ENCODE peak calls at places on chromosomes 13 and 19, in four cellular contexts. C is GDM1, Z is GM13977, S is B cell. O is an unnamed sample.

GRCh38 chr13:98450012-98450411 is 126.9 kb downstream of the STK24 start:
- DNase-seq in Z (no peak), S (no peak), C (no peak), O (no peak)

GRCh38 chr13:49042476-49042875 is 66.8 kb downstream of the FNDC3A start:
- DNase-seq in Z (no peak), C (no peak), S (no peak), O (no peak)

GRCh38 chr19:17457621-17458020 is 3.1 kb downstream of the NXNL1 start:
- DNase-seq in C (no peak), Z (no peak), S (no peak), O (no peak)

GRCh38 chr13:51920267-51920666 is 58.5 kb downstream of the CCDC70 start:
- DNase-seq in S (no peak), C (no peak), Z (no peak), O (peak; percentile 45)

GRCh38 chr13:22517544-22517943 is 663.2 kb upstream of the SGCG start:
- DNase-seq in Z (no peak), S (no peak), C (no peak), O (no peak)

GRCh38 chr19:54684537-54684936 is 21.8 kb downstream of the LILRB4 start:
- DNase-seq in S (no peak), C (peak; percentile 42), Z (no peak), O (no peak)

GRCh38 chr13:101530293-101530692 is 77.8 kb downstream of the ITGBL1 start:
- DNase-seq in Z (no peak), S (no peak), C (no peak), O (no peak)

GRCh38 chr19:42697884-42698283 is 42.4 kb downstream of the PSG3 start:
- DNase-seq in C (no peak), S (no peak), Z (no peak), O (no peak)

GRCh38 chr13:20405691-20406090 is 120.0 kb downstream of the CRYL1 start:
- DNase-seq in S (no peak), Z (no peak), C (no peak), O (no peak)

GRCh38 chr13:101258071-101258470 is 158.2 kb downstream of the NALCN start:
- DNase-seq in Z (peak; percentile 33), C (peak; percentile 50), S (no peak), O (no peak)

GRCh38 chr19:35122687-35123551 is 7.3 kb downstream of the FXYD3 start:
- DNase-seq in Z (no peak), C (no peak), S (no peak), O (no peak)

GRCh38 chr19:55112781-55113569 is 4.5 kb downstream of the PPP1R12C start:
- DNase-seq in S (no peak), C (no peak), Z (no peak), O (peak; percentile 57)

GRCh38 chr13:79912403-79912802 is 428.5 kb downstream of the SPRY2 start:
- DNase-seq in S (no peak), C (no peak), Z (no peak), O (no peak)

GRCh38 chr19:16920816-16921529 is 32.2 kb downstream of the F2RL3 start:
- DNase-seq in Z (no peak), C (no peak), S (no peak), O (no peak)

GRCh38 chr19:33486936-33487793 is 34.4 kb downstream of the PEPD start:
- DNase-seq in Z (no peak), C (no peak), S (no peak), O (no peak)

GRCh38 chr19:46288896-46289588 is 7.8 kb upstream of the HIF3A start:
- DNase-seq in Z (no peak), C (no peak), S (no peak), O (no peak)

GRCh38 chr19:15159251-15159650 is 41.5 kb downstream of the NOTCH3 start:
- DNase-seq in S (no peak), C (no peak), Z (no peak), O (no peak)

GRCh38 chr13:83498486-83499190 is 383.6 kb downstream of the SLITRK1 start:
- DNase-seq in C (no peak), S (no peak), Z (no peak), O (no peak)

GRCh38 chr13:25733061-25733491 is 318.7 kb downstream of the SHISA2 start:
- DNase-seq in Z (no peak), S (no peak), C (no peak), O (no peak)

GRCh38 chr13:73056054-73056962 is 2.5 kb upstream of the KLF5 start:
- DNase-seq in S (no peak), C (no peak), Z (no peak), O (no peak)

GRCh38 chr13:50636007-50636704 is 207.3 kb downstream of the DLEU7 start:
- DNase-seq in S (peak; percentile 68), C (no peak), Z (peak; percentile 49), O (no peak)

GRCh38 chr13:73467103-73467502 is 408.3 kb downstream of the KLF5 start:
- DNase-seq in S (no peak), Z (no peak), C (no peak), O (no peak)